ENCODE peak calls at places on chromosomes 6 and 20, in seven cellular contexts. Z is Panc1, B is HCT116, M is H1, D is K562, U is SK-N-SH, J is HepG2. S is an unnamed sample.

GRCh38 chr6:133350928-133351327 is 109.8 kb downstream of the EYA4 start:
- DNase-seq in Z (no peak), B (no peak), M (no peak), D (no peak), U (no peak), J (no peak), S (no peak)

GRCh38 chr20:44580581-44581268 is 1.7 kb upstream of the PKIG start:
- DNase-seq in Z (no peak), B (no peak), M (no peak), D (no peak), U (no peak), J (no peak), S (no peak)

GRCh38 chr20:45975686-45976085 is 3.7 kb upstream of the ZNF335 start:
- DNase-seq in Z (no peak), B (no peak), M (no peak), D (no peak), U (no peak), J (no peak), S (no peak)

GRCh38 chr20:7841967-7842301 is 98.3 kb downstream of the HAO1 start:
- DNase-seq in Z (peak; percentile 22), B (no peak), M (peak; percentile 25), D (no peak), U (no peak), J (no peak), S (no peak)

GRCh38 chr6:57075092-57075491 is 14.9 kb upstream of the ZNF451 start:
- DNase-seq in Z (no peak), B (no peak), M (no peak), D (no peak), U (no peak), J (no peak), S (no peak)

GRCh38 chr6:158080849-158081656 is 87.0 kb downstream of the SERAC1 start:
- DNase-seq in Z (no peak), B (no peak), M (no peak), D (no peak), U (peak; percentile 6), J (no peak), S (no peak)

GRCh38 chr6:137403855-137404254 is 90.3 kb downstream of the OLIG3 start:
- DNase-seq in Z (no peak), B (no peak), M (no peak), D (no peak), U (no peak), J (no peak), S (no peak)

GRCh38 chr20:3759316-3759715 is 8.2 kb downstream of the ADISSP start:
- DNase-seq in Z (no peak), B (no peak), M (no peak), D (no peak), U (no peak), J (no peak), S (no peak)

GRCh38 chr20:58967652-58968429 is 13.2 kb upstream of the NELFCD start:
- DNase-seq in Z (no peak), B (no peak), M (no peak), D (no peak), U (no peak), J (no peak), S (no peak)
- TF ChIP-seq SIN3A in Z (no peak), B (no peak), M (no peak), D (no peak), U (no peak), J (no peak), S (no peak)

GRCh38 chr6:79943133-79943532 is 4.2 kb downstream of the ELOVL4 start:
- DNase-seq in Z (no peak), B (no peak), M (no peak), D (no peak), U (no peak), J (no peak), S (no peak)
- TF ChIP-seq SIN3A in Z (no peak), B (no peak), M (no peak), D (no peak), U (no peak), J (no peak), S (no peak)

DNA sequence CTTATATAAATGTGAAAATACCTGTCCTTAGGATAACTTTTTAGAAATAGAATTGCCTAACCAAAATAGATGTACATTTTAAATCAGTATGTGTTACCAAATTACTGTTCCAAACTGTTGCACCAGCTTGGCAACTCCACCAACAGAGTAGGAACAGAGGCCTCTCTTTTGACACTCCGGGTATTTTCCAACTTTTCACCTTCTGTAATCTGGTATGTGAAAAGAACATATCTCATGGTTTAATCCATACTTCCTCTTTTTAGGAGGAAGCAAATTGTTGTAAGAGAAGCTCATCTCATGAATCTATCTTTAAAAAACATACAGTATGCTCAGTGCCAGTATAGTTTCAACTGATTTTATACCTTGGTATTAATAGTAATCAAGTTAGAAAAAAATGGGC is 24.9 kb downstream of the RNF144B start:
- DNase-seq in Z (no peak), B (no peak), M (no peak), D (no peak), U (no peak), J (no peak), S (no peak)
- TF ChIP-seq SIN3A in Z (no peak), B (no peak), M (no peak), D (no peak), U (no peak), J (no peak), S (no peak)

GRCh38 chr20:37471741-37472235 is 49.3 kb upstream of the NNAT start:
- DNase-seq in Z (no peak), B (no peak), M (no peak), D (no peak), U (no peak), J (no peak), S (no peak)
- TF ChIP-seq SIN3A in Z (no peak), B (no peak), M (no peak), D (no peak), U (no peak), J (no peak), S (no peak)

DNA sequence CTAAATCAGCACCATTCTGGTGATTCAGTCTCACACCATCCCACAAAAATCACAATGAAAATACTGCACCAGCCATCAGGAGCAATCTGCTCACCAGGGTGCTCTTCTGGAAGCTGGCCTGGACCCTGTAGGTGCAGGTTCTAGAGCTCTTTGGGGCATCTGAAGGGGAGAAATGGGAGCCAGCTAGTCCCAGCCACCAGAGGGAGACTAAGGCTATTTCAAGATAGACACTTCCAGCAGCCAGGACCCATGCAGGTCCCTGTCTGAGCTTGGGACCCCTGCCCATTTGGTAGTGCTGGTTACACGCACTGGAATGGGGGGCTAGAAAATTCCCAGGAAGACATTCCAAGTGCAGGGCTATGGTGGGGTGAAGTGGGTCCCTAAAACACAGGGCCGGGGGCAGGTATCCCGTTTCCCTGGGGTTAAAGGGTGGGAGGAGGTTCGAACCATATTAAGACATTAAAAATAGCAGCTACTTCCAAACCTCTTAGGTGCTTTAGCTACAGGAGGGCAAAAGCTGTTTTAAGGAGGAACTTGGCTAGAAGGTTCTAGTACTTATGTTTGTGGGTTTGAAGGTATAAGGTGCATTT is 156.5 kb downstream of the NFATC2 start:
- DNase-seq in Z (peak; percentile 39), B (peak; percentile 24), M (no peak), D (peak; percentile 30), U (peak; percentile 56), J (peak; percentile 53), S (no peak)
- TF ChIP-seq SIN3A in Z (no peak), B (no peak), M (no peak), D (no peak), U (no peak), J (no peak), S (no peak)

DNA sequence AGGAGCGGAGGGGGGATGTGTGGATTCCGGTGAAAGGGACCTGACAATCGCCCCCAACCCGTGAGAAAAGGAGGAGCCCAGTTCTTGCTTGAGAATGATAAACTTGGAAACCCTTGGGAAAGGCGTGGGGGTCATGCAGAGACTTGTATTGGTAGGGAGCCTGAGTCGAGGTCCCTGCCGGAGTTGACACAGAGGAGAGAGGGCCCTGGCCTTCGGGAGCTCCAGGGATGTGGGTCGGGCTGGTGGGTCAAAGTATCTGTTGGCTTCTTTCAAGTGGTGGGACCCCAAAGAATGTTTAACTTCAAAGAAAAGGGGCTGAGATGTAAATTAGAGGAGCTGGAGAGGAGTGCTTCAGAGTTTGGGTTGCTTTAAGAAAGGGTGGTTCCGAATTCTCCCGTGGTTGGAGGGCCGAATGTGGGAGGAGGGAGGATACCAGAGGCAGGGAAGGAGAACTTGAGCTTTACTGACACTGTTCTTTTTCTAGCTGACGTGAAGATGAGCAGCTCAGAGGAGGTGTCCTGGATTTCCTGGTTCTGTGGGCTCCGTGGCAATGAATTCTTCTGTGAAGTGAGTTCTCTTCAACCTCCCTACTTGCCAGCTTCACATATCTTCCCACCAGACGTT is 569 bp downstream of the CSNK2B start:
- DNase-seq in Z (no peak), B (no peak), M (no peak), D (no peak), U (no peak), J (no peak), S (no peak)
- TF ChIP-seq SIN3A in Z (no peak), B (no peak), M (no peak), D (peak; percentile 59), U (no peak), J (no peak), S (no peak)

DNA sequence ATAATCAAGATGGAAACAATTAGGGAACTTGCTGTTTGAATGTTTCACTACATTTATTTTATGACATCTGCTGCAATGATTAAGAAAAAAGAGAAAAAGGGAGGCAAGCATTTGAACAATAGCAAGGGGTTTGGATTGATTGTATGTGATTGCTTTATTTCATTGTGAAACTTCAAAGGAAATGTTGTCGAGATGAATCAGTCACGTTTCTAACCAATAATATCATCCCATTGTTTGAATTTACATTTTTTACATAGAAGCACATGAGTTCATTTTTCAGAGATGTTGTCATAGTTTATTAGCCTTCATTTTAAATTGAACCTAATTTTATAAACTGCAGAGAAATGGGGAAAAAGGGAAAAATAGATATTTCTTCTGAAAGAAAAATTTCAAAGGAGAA is 572.0 kb downstream of the KIF16B start:
- DNase-seq in Z (no peak), B (no peak), M (no peak), D (no peak), U (no peak), J (no peak), S (no peak)
- TF ChIP-seq SIN3A in Z (no peak), B (no peak), M (no peak), D (no peak), U (no peak), J (no peak), S (no peak)

DNA sequence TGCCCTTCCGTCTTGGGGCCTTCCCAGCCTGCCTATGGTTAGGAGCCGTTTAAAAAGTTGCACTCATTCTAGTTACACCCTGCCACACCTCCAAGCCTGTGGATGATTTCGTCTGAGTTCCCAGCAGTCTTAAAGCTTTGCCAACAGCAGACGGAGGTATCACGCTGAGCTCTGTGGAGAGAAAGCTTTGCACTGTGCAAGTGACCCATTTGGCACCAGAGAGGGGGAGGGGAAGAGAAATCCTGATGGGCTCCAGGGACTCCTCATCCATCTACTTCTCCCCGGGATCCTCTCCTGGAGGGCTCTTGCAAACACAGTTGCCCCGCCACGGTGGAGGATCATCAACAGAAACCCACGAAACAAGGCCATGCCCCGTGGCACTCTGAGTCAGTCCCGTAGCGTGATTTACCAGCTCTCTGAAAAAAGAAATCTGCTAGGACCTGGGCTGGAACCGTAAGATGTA is 98.8 kb upstream of the CITED2 start:
- DNase-seq in Z (no peak), B (no peak), M (no peak), D (no peak), U (no peak), J (no peak), S (no peak)
- TF ChIP-seq SIN3A in Z (no peak), B (no peak), M (no peak), D (no peak), U (no peak), J (no peak), S (no peak)

S was measured in GM12878.